ENCODE peak calls at places on chromosomes 2 and 18, in six cellular contexts. B, N, Q, U, V and J are unnamed samples.

GRCh38 chr2:206875701-206876100 is 63.6 kb upstream of the CPO start:
- DNase-seq in B (no peak), N (no peak), Q (no peak), U (no peak), V (no peak), J (no peak)

GRCh38 chr2:174145827-174146226 is 102.5 kb downstream of the OLA1 start:
- DNase-seq in B (peak), N (no peak), Q (no peak), U (no peak), V (no peak), J (no peak)

GRCh38 chr2:149787206-149787605 is 199.6 kb upstream of the MMADHC start:
- DNase-seq in B (no peak), N (no peak), Q (no peak), U (no peak), V (no peak), J (no peak)

GRCh38 chr2:40127890-40128548 is 323.9 kb downstream of the SLC8A1 start:
- DNase-seq in B (peak), N (no peak), Q (no peak), U (no peak), V (no peak), J (peak)

GRCh38 chr2:12804141-12804857 is 87.6 kb downstream of the TRIB2 start:
- DNase-seq in B (no peak), N (no peak), Q (no peak), U (no peak), V (no peak), J (no peak)

GRCh38 chr2:137228566-137228965 is 463.2 kb downstream of the THSD7B start:
- DNase-seq in B (peak), N (no peak), Q (no peak), U (no peak), V (no peak), J (no peak)

GRCh38 chr18:10727477-10727876 is 201.7 kb downstream of the NAPG start:
- DNase-seq in B (peak), N (no peak), Q (no peak), U (no peak), V (no peak), J (no peak)

GRCh38 chr2:110993557-110994231 is 127.0 kb upstream of the BCL2L11 start:
- DNase-seq in B (peak), N (no peak), Q (peak), U (peak), V (no peak), J (no peak)

GRCh38 chr2:138713069-138713496 is 67.1 kb downstream of the NXPH2 start:
- DNase-seq in B (no peak), N (no peak), Q (no peak), U (no peak), V (no peak), J (no peak)

GRCh38 chr2:110114007-110114591 is 1.5 kb downstream of the MALL start:
- DNase-seq in B (no peak), N (peak), Q (no peak), U (peak), V (no peak), J (no peak)

GRCh38 chr18:77737412-77737811 is 487.8 kb downstream of the GALR1 start:
- DNase-seq in B (no peak), N (no peak), Q (no peak), U (no peak), V (no peak), J (no peak)

GRCh38 chr2:156191547-156191946 is 141.0 kb downstream of the NR4A2 start:
- DNase-seq in B (peak), N (no peak), Q (no peak), U (peak), V (no peak), J (no peak)

GRCh38 chr2:119859528-119859927 is 99.8 kb downstream of the PTPN4 start:
- DNase-seq in B (no peak), N (no peak), Q (no peak), U (no peak), V (no peak), J (no peak)

GRCh38 chr2:43239981-43240761 is 13.8 kb upstream of the ZFP36L2 start:
- DNase-seq in B (no peak), N (no peak), Q (no peak), U (no peak), V (no peak), J (no peak)

GRCh38 chr2:108271691-108272253 is 16.9 kb upstream of the SULT1C2 start:
- DNase-seq in B (peak), N (no peak), Q (no peak), U (no peak), V (no peak), J (peak)

GRCh38 chr2:217827430-217828201 is 175.2 kb downstream of the TNS1 start:
- DNase-seq in B (peak), N (no peak), Q (no peak), U (peak), V (no peak), J (no peak)

GRCh38 chr18:74774486-74774885 is 176.8 kb downstream of the ZNF407 start:
- DNase-seq in B (no peak), N (no peak), Q (no peak), U (no peak), V (no peak), J (no peak)

DNA sequence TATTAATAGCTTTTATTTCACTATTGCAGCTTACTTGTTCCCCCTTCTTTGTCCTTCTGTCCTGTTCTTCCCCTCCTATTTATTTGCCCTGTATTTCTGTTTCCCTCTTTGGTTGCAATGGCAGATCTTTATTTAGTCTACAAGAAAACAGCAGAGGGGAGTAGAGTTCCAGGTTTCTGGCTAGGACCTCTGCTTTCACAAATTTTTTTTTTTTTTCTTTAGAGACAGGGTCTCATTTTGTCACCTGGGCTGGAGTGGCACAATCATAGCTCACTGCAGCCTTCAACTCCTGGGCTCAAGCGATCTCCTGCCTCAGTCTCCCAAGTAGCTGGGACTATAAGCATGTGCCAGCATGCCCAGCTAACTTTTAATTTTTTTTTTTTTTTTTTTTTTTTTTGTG is 188.1 kb upstream of the SPRED2 start:
- DNase-seq in B (no peak), N (no peak), Q (no peak), U (no peak), V (no peak), J (no peak)
- TF ChIP-seq CTCF in B (no peak), N (no peak), Q (no peak), U (no peak), V (no peak), J (peak)

DNA sequence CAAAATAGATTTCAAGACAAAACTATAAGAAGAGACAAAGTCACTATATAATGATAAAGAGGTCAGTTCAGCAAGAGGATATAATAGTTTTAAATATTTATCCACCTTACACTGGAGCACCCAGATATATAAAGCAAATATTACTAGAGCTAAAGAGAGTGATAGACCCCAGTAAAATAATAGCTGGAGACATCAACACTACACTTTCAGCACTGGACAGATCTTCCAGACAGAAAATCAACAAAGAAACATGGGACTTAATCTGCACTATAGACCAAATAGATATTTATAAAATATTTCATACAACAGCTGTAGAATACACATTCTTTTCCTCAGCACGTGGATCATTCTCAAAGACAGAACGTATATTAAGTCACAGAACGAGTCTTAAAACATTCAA is 86.6 kb downstream of the ATP8B1 start:
- DNase-seq in B (no peak), N (no peak), Q (no peak), U (no peak), V (no peak), J (no peak)
- H3K27ac ChIP-seq in B (no peak), N (no peak), Q (no peak), U (no peak), V (no peak), J (no peak)

GRCh38 chr2:73268368-73268830 is 15.9 kb downstream of the FBXO41 start:
- DNase-seq in B (no peak), N (no peak), Q (no peak), U (no peak), V (no peak), J (no peak)
- H3K4me3 ChIP-seq in B (no peak), N (peak), Q (no peak), U (peak), V (peak), J (no peak)

GRCh38 chr18:58581265-58581664 is 47.6 kb downstream of the ALPK2 start:
- DNase-seq in B (peak), N (peak), Q (no peak), U (no peak), V (no peak), J (peak)
- TF ChIP-seq CTCF in B (peak), N (no peak), Q (no peak), U (no peak), V (no peak), J (peak)